ENCODE peak calls at places on chromosome 2, in six cellular contexts. One of them, this sample, is unnamed.

GRCh38 chr2:240431276-240431662 is 4.2 kb upstream of the GPC1 start:
- DNase-seq in choroid plexus epithelial cell: no peak
- DNase-seq in fibroblast of mammary gland: no peak
- DNase-seq in psoas muscle: no peak
- DNase-seq in GM12878: no peak
- DNase-seq in lower leg skin: no peak
- DNase-seq in this sample: no peak

GRCh38 chr2:74778381-74779371 is 55.3 kb upstream of the HK2 start:
- DNase-seq in fibroblast of mammary gland: peak; percentile 17
- DNase-seq in choroid plexus epithelial cell: no peak
- DNase-seq in lower leg skin: no peak
- DNase-seq in psoas muscle: no peak
- DNase-seq in GM12878: no peak
- DNase-seq in this sample: no peak

GRCh38 chr2:85741811-85742507 is 11.8 kb upstream of the ATOH8 start:
- DNase-seq in choroid plexus epithelial cell: peak; percentile 96
- DNase-seq in psoas muscle: peak; percentile 90
- DNase-seq in fibroblast of mammary gland: peak; percentile 89
- DNase-seq in GM12878: no peak
- DNase-seq in lower leg skin: peak; percentile 95
- DNase-seq in this sample: peak; percentile 94

GRCh38 chr2:3078684-3079083 is 298.9 kb downstream of the EIPR1 start:
- DNase-seq in fibroblast of mammary gland: no peak
- DNase-seq in psoas muscle: no peak
- DNase-seq in choroid plexus epithelial cell: peak; percentile 1
- DNase-seq in lower leg skin: no peak
- DNase-seq in GM12878: no peak
- DNase-seq in this sample: no peak

GRCh38 chr2:101175991-101176390 is 24.8 kb upstream of the TBC1D8 start:
- DNase-seq in GM12878: no peak
- DNase-seq in lower leg skin: no peak
- DNase-seq in psoas muscle: no peak
- DNase-seq in fibroblast of mammary gland: peak; percentile 27
- DNase-seq in choroid plexus epithelial cell: peak; percentile 18
- DNase-seq in this sample: no peak

GRCh38 chr2:161423351-161424178 is 7.5 kb downstream of the TBR1 start:
- DNase-seq in choroid plexus epithelial cell: no peak
- DNase-seq in GM12878: no peak
- DNase-seq in fibroblast of mammary gland: no peak
- DNase-seq in psoas muscle: peak; percentile 61
- DNase-seq in lower leg skin: no peak
- DNase-seq in this sample: no peak

GRCh38 chr2:53949457-53949856 is 21.3 kb downstream of the PSME4 start:
- DNase-seq in lower leg skin: no peak
- DNase-seq in GM12878: no peak
- DNase-seq in choroid plexus epithelial cell: no peak
- DNase-seq in fibroblast of mammary gland: no peak
- DNase-seq in psoas muscle: no peak
- DNase-seq in this sample: peak; percentile 26

GRCh38 chr2:48345176-48345575 is 184.8 kb upstream of the STON1 start:
- DNase-seq in GM12878: no peak
- DNase-seq in psoas muscle: no peak
- DNase-seq in fibroblast of mammary gland: peak; percentile 25
- DNase-seq in lower leg skin: no peak
- DNase-seq in choroid plexus epithelial cell: peak; percentile 76
- DNase-seq in this sample: no peak

GRCh38 chr2:162166174-162166573 is 14.1 kb upstream of the GCG start:
- DNase-seq in GM12878: no peak
- DNase-seq in psoas muscle: no peak
- DNase-seq in lower leg skin: no peak
- DNase-seq in choroid plexus epithelial cell: no peak
- DNase-seq in fibroblast of mammary gland: no peak
- DNase-seq in this sample: no peak

GRCh38 chr2:107412981-107413380 is 413.7 kb upstream of the RGPD4 start:
- DNase-seq in fibroblast of mammary gland: peak; percentile 82
- DNase-seq in psoas muscle: no peak
- DNase-seq in GM12878: no peak
- DNase-seq in lower leg skin: no peak
- DNase-seq in choroid plexus epithelial cell: peak; percentile 26
- DNase-seq in this sample: peak; percentile 50

GRCh38 chr2:133457862-133458261 is 110.4 kb downstream of the NCKAP5 start:
- DNase-seq in psoas muscle: no peak
- DNase-seq in choroid plexus epithelial cell: no peak
- DNase-seq in fibroblast of mammary gland: no peak
- DNase-seq in lower leg skin: no peak
- DNase-seq in GM12878: no peak
- DNase-seq in this sample: no peak

GRCh38 chr2:148567716-148568115 is 76.8 kb upstream of the EPC2 start:
- DNase-seq in choroid plexus epithelial cell: no peak
- DNase-seq in psoas muscle: no peak
- DNase-seq in GM12878: no peak
- DNase-seq in fibroblast of mammary gland: no peak
- DNase-seq in lower leg skin: peak; percentile 28
- DNase-seq in this sample: no peak

GRCh38 chr2:226115102-226115831 is 684.4 kb downstream of the IRS1 start:
- DNase-seq in psoas muscle: no peak
- DNase-seq in choroid plexus epithelial cell: peak; percentile 95
- DNase-seq in fibroblast of mammary gland: peak; percentile 99
- DNase-seq in GM12878: no peak
- DNase-seq in lower leg skin: no peak
- DNase-seq in this sample: peak; percentile 97

DNA sequence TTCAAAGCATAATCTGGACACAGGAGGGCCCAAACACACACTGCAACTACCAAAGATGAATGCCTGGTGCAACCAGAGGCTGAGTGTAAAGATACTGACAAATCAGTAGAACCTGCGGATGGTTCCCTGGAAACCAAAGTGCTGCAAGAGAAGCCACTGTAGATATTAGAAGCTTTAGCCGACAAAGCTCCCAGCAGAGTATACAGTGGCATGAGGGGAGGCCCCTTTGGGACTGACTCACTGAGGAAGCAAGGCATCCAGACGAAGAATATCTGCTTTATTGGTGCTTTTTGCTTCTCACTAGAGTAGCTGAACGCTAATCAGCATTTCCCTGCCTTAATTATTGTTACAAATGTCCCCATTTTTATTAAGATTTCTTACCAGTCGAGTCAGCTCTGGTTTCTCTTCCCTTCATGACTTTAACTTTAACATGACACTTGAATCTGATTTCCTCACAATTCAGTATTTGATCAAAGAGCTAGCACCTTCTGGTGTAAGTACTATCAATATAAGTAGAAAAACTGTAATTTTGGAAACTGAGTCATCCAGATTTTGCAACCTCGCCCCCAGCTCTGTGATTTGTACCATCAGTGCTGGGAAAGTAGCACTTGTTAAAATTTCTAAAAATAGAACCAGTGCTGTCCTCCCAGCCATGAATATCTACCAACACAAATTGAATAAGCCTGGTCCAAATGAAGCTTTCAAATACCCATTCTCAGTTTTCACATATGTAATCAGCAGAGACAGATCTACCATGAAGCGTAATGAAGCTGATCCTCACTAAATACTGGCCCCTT is 34.2 kb downstream of the FIGN start:
- DNase-seq in lower leg skin: no peak
- DNase-seq in psoas muscle: no peak
- DNase-seq in choroid plexus epithelial cell: peak; percentile 41
- DNase-seq in fibroblast of mammary gland: no peak
- DNase-seq in GM12878: no peak
- DNase-seq in this sample: no peak
- H3K4me3 ChIP-seq in lower leg skin: no peak overlapping the region
- H3K4me3 ChIP-seq in psoas muscle: no peak overlapping the region
- H3K4me3 ChIP-seq in choroid plexus epithelial cell: no peak overlapping the region
- H3K4me3 ChIP-seq in fibroblast of mammary gland: no peak overlapping the region
- H3K4me3 ChIP-seq in GM12878: no peak overlapping the region
- H3K4me3 ChIP-seq in this sample: no peak overlapping the region

GRCh38 chr2:108786354-108787208 is at the start of gene CCDC138:
- DNase-seq in psoas muscle: peak; percentile 93
- DNase-seq in lower leg skin: peak; percentile 96
- DNase-seq in fibroblast of mammary gland: peak; percentile 78
- DNase-seq in GM12878: peak; percentile 35
- DNase-seq in choroid plexus epithelial cell: peak; percentile 92
- DNase-seq in this sample: peak; percentile 90
- TF ChIP-seq CTCF in psoas muscle: no peak
- TF ChIP-seq CTCF in lower leg skin: no peak
- TF ChIP-seq CTCF in fibroblast of mammary gland: no peak
- TF ChIP-seq CTCF in GM12878: no peak
- TF ChIP-seq CTCF in choroid plexus epithelial cell: no peak
- TF ChIP-seq CTCF in this sample: no peak

GRCh38 chr2:139622691-139623090 is 842.5 kb upstream of the NXPH2 start:
- DNase-seq in fibroblast of mammary gland: no peak
- DNase-seq in lower leg skin: no peak
- DNase-seq in psoas muscle: no peak
- DNase-seq in GM12878: no peak
- DNase-seq in choroid plexus epithelial cell: no peak
- DNase-seq in this sample: no peak
- H3K4me3 ChIP-seq in fibroblast of mammary gland: no peak overlapping the region
- H3K4me3 ChIP-seq in lower leg skin: no peak overlapping the region
- H3K4me3 ChIP-seq in psoas muscle: no peak overlapping the region
- H3K4me3 ChIP-seq in GM12878: no peak overlapping the region
- H3K4me3 ChIP-seq in choroid plexus epithelial cell: no peak overlapping the region
- H3K4me3 ChIP-seq in this sample: no peak overlapping the region

GRCh38 chr2:1051075-1051474 is 100.4 kb downstream of the SNTG2 start:
- DNase-seq in lower leg skin: no peak
- DNase-seq in fibroblast of mammary gland: peak; percentile 39
- DNase-seq in psoas muscle: no peak
- DNase-seq in choroid plexus epithelial cell: peak; percentile 31
- DNase-seq in GM12878: no peak
- DNase-seq in this sample: peak; percentile 8
- TF ChIP-seq CTCF in lower leg skin: no peak
- TF ChIP-seq CTCF in fibroblast of mammary gland: peak; percentile 32
- TF ChIP-seq CTCF in psoas muscle: no peak
- TF ChIP-seq CTCF in choroid plexus epithelial cell: peak; percentile 40
- TF ChIP-seq CTCF in GM12878: no peak
- TF ChIP-seq CTCF in this sample: peak; percentile 28

DNA sequence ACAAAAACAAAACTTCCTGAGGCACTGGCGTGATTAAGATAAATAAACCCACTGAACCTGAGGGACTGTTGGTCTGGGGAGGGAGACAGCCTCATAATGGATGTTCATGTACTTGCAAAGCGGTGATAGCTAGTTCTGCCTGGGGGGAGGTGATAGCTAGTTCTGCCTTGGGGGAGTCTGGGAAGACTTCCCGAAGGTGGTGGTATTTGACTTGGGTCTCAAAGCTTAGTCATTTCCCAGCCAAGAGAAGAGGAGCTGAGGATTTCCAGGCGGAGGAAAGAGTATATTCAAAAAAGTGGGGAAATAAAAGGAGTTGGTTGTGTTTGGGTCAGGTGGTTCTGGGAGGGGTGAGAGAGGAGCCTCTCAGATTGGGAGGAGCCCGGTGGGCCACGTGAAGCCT is 24.7 kb downstream of the DGKD start:
- DNase-seq in lower leg skin: no peak
- DNase-seq in fibroblast of mammary gland: no peak
- DNase-seq in psoas muscle: no peak
- DNase-seq in choroid plexus epithelial cell: no peak
- DNase-seq in GM12878: no peak
- DNase-seq in this sample: no peak
- H3K4me3 ChIP-seq in lower leg skin: no peak overlapping the region
- H3K4me3 ChIP-seq in fibroblast of mammary gland: no peak overlapping the region
- H3K4me3 ChIP-seq in psoas muscle: no peak overlapping the region
- H3K4me3 ChIP-seq in choroid plexus epithelial cell: no peak overlapping the region
- H3K4me3 ChIP-seq in GM12878: no peak overlapping the region
- H3K4me3 ChIP-seq in this sample: no peak overlapping the region

This sample was measured in astrocyte of the spinal cord.